ENCODE peak calls at places on chromosomes 6 and 20, in four cellular contexts. J is IMR-90, R is fibroblast of pulmonary artery, Y is ovary. T is an unnamed sample.

GRCh38 chr6:52953911-52954839 is 40.9 kb downstream of the GSTA4 start:
- DNase-seq in J (no peak), R (no peak), Y (no peak), T (no peak)

GRCh38 chr6:43120938-43121913 is 45.1 kb downstream of the PTK7 start:
- DNase-seq in J (peak), R (peak), Y (peak), T (peak)

GRCh38 chr6:108078191-108078590 is 3.6 kb upstream of the OSTM1 start:
- DNase-seq in J (no peak), R (no peak), Y (no peak), T (no peak)

GRCh38 chr6:12957321-12958051 is 240.9 kb downstream of the PHACTR1 start:
- DNase-seq in J (peak), R (peak), Y (peak), T (peak)

GRCh38 chr6:107606407-107606806 is 116.5 kb downstream of the SOBP start:
- DNase-seq in J (no peak), R (no peak), Y (no peak), T (no peak)

GRCh38 chr6:32984639-32985389 is 16.4 kb downstream of the BRD2 start:
- DNase-seq in J (peak), R (peak), Y (peak), T (peak)

GRCh38 chr6:45326698-45327417 is 1.3 kb upstream of the RUNX2 start:
- DNase-seq in J (no peak), R (no peak), Y (no peak), T (no peak)

GRCh38 chr6:9999806-10000205 is 415.1 kb downstream of the TFAP2A start:
- DNase-seq in J (no peak), R (no peak), Y (no peak), T (no peak)

GRCh38 chr20:59159091-59159821 is 4.4 kb upstream of the ZNF831 start:
- DNase-seq in J (no peak), R (no peak), Y (no peak), T (no peak)

GRCh38 chr20:38046572-38046971 is 13.0 kb downstream of the RPRD1B start:
- DNase-seq in J (no peak), R (no peak), Y (no peak), T (no peak)

GRCh38 chr6:43007126-43007525 is 6.6 kb downstream of the MEA1 start:
- DNase-seq in J (no peak), R (no peak), Y (no peak), T (no peak)

GRCh38 chr6:110898111-110898510 is 23.5 kb downstream of the AMD1 start:
- DNase-seq in J (no peak), R (no peak), Y (no peak), T (no peak)

GRCh38 chr6:84568971-84569370 is 195.4 kb downstream of the TBX18 start:
- DNase-seq in J (peak), R (peak), Y (no peak), T (peak)

GRCh38 chr6:140017470-140017869 is 643.0 kb upstream of the CITED2 start:
- DNase-seq in J (no peak), R (peak), Y (no peak), T (no peak)
- TF ChIP-seq CTCF in J (no peak), R (no peak), Y (no peak), T (no peak)

GRCh38 chr20:35277531-35278395 is at the start of gene MMP24OS:
- DNase-seq in J (peak), R (peak), Y (peak), T (peak)
- TF ChIP-seq CTCF in J (peak), R (peak), Y (no peak), T (peak)

GRCh38 chr6:17470953-17471335 is 77.5 kb downstream of the CAP2 start:
- DNase-seq in J (peak), R (peak), Y (no peak), T (peak)
- TF ChIP-seq CTCF in J (no peak), R (peak), Y (no peak), T (peak)

GRCh38 chr6:51004380-51004779 is 185.7 kb downstream of the TFAP2B start:
- DNase-seq in J (no peak), R (no peak), Y (no peak), T (no peak)
- TF ChIP-seq CTCF in J (no peak), R (no peak), Y (no peak), T (no peak)

DNA sequence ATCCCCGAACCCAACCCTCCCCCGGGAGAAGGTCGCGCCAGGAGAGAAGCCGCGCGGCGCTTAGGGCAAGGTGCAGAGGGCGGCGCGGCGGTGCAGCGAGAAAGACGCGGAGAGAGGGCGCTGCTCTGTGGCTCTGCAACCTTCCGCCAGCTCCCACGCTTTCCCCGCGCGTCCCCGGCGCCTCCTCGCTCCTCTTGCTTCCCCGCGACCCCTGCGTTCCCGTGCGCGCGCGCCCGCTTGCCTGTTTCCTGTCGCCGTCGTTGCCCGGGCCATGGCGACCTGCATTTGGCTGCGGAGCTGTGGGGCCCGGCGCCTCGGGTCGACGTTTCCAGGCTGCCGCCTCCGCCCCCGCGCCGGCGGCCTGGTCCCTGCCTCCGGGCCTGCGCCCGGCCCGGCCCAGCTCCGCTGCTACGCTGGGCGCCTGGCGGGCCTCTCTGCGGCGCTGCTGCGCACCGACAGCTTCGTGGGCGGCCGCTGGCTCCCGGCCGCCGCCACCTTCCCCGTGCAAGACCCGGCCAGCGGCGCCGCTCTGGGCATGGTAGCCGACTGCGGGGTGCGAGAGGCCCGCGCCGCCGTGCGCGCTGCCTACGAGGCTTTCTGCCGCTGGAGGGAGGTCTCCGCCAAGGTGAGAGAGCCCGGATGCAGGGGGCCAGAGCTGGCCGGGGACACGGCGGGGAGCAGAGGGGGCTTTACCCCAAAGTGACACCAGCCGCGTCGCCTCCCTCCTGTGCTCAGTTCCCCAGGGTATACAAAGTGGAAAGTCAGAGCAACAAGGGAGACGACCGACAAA is at the start of gene ALDH5A1:
- DNase-seq in J (peak), R (peak), Y (peak), T (no peak)
- TF ChIP-seq CTCF in J (peak), R (peak), Y (no peak), T (peak)

GRCh38 chr20:36150489-36150846 is 4.1 kb upstream of the EPB41L1 start:
- DNase-seq in J (no peak), R (no peak), Y (no peak), T (no peak)

GRCh38 chr20:36153754-36154695 is 515 bp upstream of the EPB41L1 start:
- DNase-seq in J (peak), R (peak), Y (peak), T (no peak)

GRCh38 chr20:36150847-36151539 is 3.5 kb upstream of the EPB41L1 start:
- DNase-seq in J (no peak), R (no peak), Y (no peak), T (no peak)

GRCh38 chr20:36153204-36153603 is 1.3 kb upstream of the EPB41L1 start:
- DNase-seq in J (no peak), R (no peak), Y (no peak), T (no peak)

DNA sequence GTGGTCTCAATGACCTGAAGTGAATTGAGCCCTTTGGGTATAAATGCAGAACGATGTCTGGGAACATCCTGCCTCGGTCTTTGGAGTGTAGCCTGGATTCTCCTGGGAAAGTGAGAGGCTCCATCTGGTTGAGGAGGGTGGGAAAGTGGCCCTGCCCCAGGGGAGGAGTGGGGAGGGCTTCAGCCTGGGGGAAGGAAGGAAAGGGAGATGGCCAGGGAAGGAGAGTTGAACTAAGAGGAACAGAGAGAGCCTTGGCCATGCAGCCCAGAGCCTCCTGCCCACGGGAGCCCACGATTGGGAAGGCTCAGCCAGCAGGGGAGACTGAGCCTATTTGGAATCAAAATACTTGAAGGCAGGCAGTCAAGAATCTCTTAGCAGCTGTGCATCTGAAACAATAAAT is 2.3 kb upstream of the EPB41L1 start:
- DNase-seq in J (no peak), R (no peak), Y (no peak), T (no peak)
- TF ChIP-seq CTCF in J (no peak), R (no peak), Y (no peak), T (no peak)

GRCh38 chr6:167708501-167709094 is 118.1 kb upstream of the AFDN start:
- DNase-seq in J (no peak), R (no peak), Y (no peak), T (no peak)

GRCh38 chr6:167704396-167704801 is 122.3 kb upstream of the AFDN start:
- DNase-seq in J (no peak), R (no peak), Y (peak), T (no peak)

GRCh38 chr6:167705211-167705750 is 121.4 kb upstream of the AFDN start:
- DNase-seq in J (no peak), R (no peak), Y (no peak), T (no peak)

GRCh38 chr6:167707686-167708500 is 118.8 kb upstream of the AFDN start:
- DNase-seq in J (no peak), R (no peak), Y (no peak), T (no peak)

DNA sequence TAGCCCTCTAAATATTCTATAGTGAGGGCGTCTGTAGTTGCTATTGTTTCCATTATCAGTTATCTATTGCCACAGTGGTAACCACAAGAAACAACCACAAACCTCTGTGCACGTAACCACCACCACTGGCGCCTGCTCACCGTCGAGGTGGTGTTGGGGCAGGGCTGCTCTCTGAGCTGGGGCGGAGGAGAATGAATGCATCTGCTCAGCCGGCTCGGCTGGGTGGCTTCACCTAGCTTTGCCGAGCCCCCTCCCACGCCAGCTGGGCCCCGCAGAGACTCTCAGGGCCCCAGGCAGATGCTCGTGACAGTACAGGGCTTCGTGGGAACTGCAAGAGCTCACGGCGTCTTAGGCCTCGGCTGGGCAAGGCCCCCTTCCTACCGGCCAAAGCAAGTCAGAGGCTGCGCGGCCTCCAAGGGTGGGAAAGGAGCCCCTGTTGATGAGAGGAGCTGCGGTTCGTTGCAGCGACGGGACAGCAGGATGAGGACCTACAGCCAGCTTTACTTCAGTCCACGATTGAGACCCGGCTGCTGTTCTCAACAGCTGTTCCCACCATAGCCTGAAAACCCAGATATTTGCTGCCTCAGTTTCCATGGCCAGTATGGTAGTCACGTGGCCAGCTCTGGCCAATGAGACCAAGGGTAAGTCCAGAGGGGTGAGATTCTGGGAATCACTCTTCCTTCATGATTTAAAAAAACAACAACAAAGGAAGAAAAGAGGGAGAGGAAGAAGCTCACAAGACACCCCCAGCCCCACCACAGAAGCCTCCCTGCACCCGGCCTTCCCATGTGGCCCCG is 120.2 kb upstream of the AFDN start:
- DNase-seq in J (no peak), R (peak), Y (no peak), T (no peak)
- TF ChIP-seq CTCF in J (no peak), R (no peak), Y (no peak), T (no peak)